ENCODE peak calls at places on chromosomes 6 and 20, in five cellular contexts. D is mesothelial cell of epicardium, O is Kasumi-1, T is NCI-H748 treated with DMSO at 0.1 percent for 48 hours, B is amniotic stem cell. J is an unnamed sample.

GRCh38 chr6:134079406-134079921 is 27.0 kb upstream of the SLC2A12 start:
- DNase-seq in D (no peak), B (no peak), O (no peak), T (peak; percentile 18), J (no peak)

GRCh38 chr20:41181567-41181966 is 44.2 kb downstream of the PLCG1 start:
- DNase-seq in B (no peak), D (peak; percentile 25), T (no peak), O (no peak), J (no peak)

GRCh38 chr6:167750956-167751358 is 75.8 kb upstream of the AFDN start:
- DNase-seq in D (no peak), O (no peak), B (no peak), T (no peak), J (no peak)

GRCh38 chr6:39167321-39167720 is 52.3 kb upstream of the SAYSD1 start:
- DNase-seq in B (no peak), O (no peak), D (no peak), T (no peak), J (no peak)

GRCh38 chr6:159151266-159151855 is 17.8 kb upstream of the FNDC1 start:
- DNase-seq in T (peak; percentile 5), O (peak; percentile 68), D (peak; percentile 65), B (peak; percentile 21), J (no peak)

GRCh38 chr6:146813554-146813953 is 214.8 kb downstream of the ADGB start:
- DNase-seq in D (no peak), O (no peak), T (no peak), B (no peak), J (no peak)

GRCh38 chr20:49706548-49707517 is 6.8 kb downstream of the B4GALT5 start:
- DNase-seq in D (no peak), O (no peak), T (no peak), B (no peak), J (no peak)

GRCh38 chr6:76681781-76682180 is 609.3 kb upstream of the IMPG1 start:
- DNase-seq in B (no peak), T (no peak), D (no peak), O (no peak), J (no peak)

GRCh38 chr6:6749791-6750434 is 161.4 kb downstream of the LY86 start:
- DNase-seq in T (no peak), O (peak; percentile 91), D (no peak), B (peak; percentile 34), J (no peak)

GRCh38 chr6:122068291-122068769 is 331.1 kb upstream of the HSF2 start:
- DNase-seq in D (no peak), B (no peak), T (no peak), O (no peak), J (no peak)

GRCh38 chr20:24953204-24953565 is 4.1 kb downstream of the CST7 start:
- DNase-seq in D (no peak), O (no peak), T (no peak), B (no peak), J (no peak)

GRCh38 chr6:106097368-106098231 is 11.5 kb downstream of the PRDM1 start:
- DNase-seq in T (no peak), O (peak; percentile 71), D (no peak), B (no peak), J (no peak)